ENCODE peak calls at places on chromosomes 1 and 21, in ten cellular contexts. One of them, this sample, is unnamed.

GRCh38 chr1:187203257-187203656 is 374.5 kb downstream of the PLA2G4A start:
- DNase-seq in PC-9: no peak
- DNase-seq in Karpas-422: no peak
- DNase-seq in brain microvascular endothelial cell: peak; percentile 12
- DNase-seq in colonic mucosa: no peak
- DNase-seq in naive thymus-derived CD4-positive, alpha-beta T cell: no peak
- DNase-seq in GM12878: no peak
- DNase-seq in aorta: no peak
- DNase-seq in uterus: no peak
- DNase-seq in A673: no peak
- DNase-seq in this sample: peak; percentile 73

GRCh38 chr1:172637522-172637921 is 21.4 kb upstream of the FASLG start:
- DNase-seq in PC-9: peak; percentile 42
- DNase-seq in Karpas-422: no peak
- DNase-seq in brain microvascular endothelial cell: peak; percentile 97
- DNase-seq in colonic mucosa: no peak
- DNase-seq in naive thymus-derived CD4-positive, alpha-beta T cell: no peak
- DNase-seq in GM12878: no peak
- DNase-seq in aorta: no peak
- DNase-seq in uterus: no peak
- DNase-seq in A673: peak; percentile 54
- DNase-seq in this sample: peak; percentile 99

GRCh38 chr1:213260322-213261075 is 209.5 kb downstream of the RPS6KC1 start:
- DNase-seq in PC-9: no peak
- DNase-seq in Karpas-422: no peak
- DNase-seq in brain microvascular endothelial cell: no peak
- DNase-seq in colonic mucosa: no peak
- DNase-seq in naive thymus-derived CD4-positive, alpha-beta T cell: no peak
- DNase-seq in GM12878: no peak
- DNase-seq in aorta: no peak
- DNase-seq in uterus: no peak
- DNase-seq in A673: no peak
- DNase-seq in this sample: no peak

GRCh38 chr1:47555307-47555706 is 117.5 kb downstream of the FOXD2 start:
- DNase-seq in PC-9: peak; percentile 96
- DNase-seq in Karpas-422: no peak
- DNase-seq in brain microvascular endothelial cell: no peak
- DNase-seq in colonic mucosa: peak; percentile 81
- DNase-seq in naive thymus-derived CD4-positive, alpha-beta T cell: no peak
- DNase-seq in GM12878: no peak
- DNase-seq in aorta: no peak
- DNase-seq in uterus: no peak
- DNase-seq in A673: no peak
- DNase-seq in this sample: no peak

GRCh38 chr1:116671835-116672234 is 4.3 kb upstream of the IGSF3 start:
- DNase-seq in PC-9: no peak
- DNase-seq in Karpas-422: no peak
- DNase-seq in brain microvascular endothelial cell: no peak
- DNase-seq in colonic mucosa: no peak
- DNase-seq in naive thymus-derived CD4-positive, alpha-beta T cell: no peak
- DNase-seq in GM12878: no peak
- DNase-seq in aorta: no peak
- DNase-seq in uterus: no peak
- DNase-seq in A673: no peak
- DNase-seq in this sample: peak; percentile 21

GRCh38 chr1:187762109-187762508 is 933.4 kb downstream of the PLA2G4A start:
- DNase-seq in PC-9: no peak
- DNase-seq in Karpas-422: no peak
- DNase-seq in brain microvascular endothelial cell: no peak
- DNase-seq in colonic mucosa: no peak
- DNase-seq in naive thymus-derived CD4-positive, alpha-beta T cell: no peak
- DNase-seq in GM12878: no peak
- DNase-seq in aorta: no peak
- DNase-seq in uterus: no peak
- DNase-seq in A673: no peak
- DNase-seq in this sample: no peak

GRCh38 chr1:228515200-228515834 is 28.1 kb downstream of the RNF187 start:
- DNase-seq in PC-9: no peak
- DNase-seq in Karpas-422: peak; percentile 73
- DNase-seq in brain microvascular endothelial cell: peak; percentile 35
- DNase-seq in colonic mucosa: no peak
- DNase-seq in naive thymus-derived CD4-positive, alpha-beta T cell: no peak
- DNase-seq in GM12878: no peak
- DNase-seq in aorta: no peak
- DNase-seq in uterus: no peak
- DNase-seq in A673: peak; percentile 59
- DNase-seq in this sample: peak; percentile 68

GRCh38 chr21:40555129-40555528 is 291.8 kb downstream of the DSCAM start:
- DNase-seq in PC-9: no peak
- DNase-seq in Karpas-422: no peak
- DNase-seq in brain microvascular endothelial cell: no peak
- DNase-seq in colonic mucosa: no peak
- DNase-seq in naive thymus-derived CD4-positive, alpha-beta T cell: no peak
- DNase-seq in GM12878: no peak
- DNase-seq in aorta: no peak
- DNase-seq in uterus: no peak
- DNase-seq in A673: no peak
- DNase-seq in this sample: no peak

GRCh38 chr1:234022302-234022701 is 117.8 kb downstream of the SLC35F3 start:
- DNase-seq in PC-9: no peak
- DNase-seq in Karpas-422: no peak
- DNase-seq in brain microvascular endothelial cell: no peak
- DNase-seq in colonic mucosa: no peak
- DNase-seq in naive thymus-derived CD4-positive, alpha-beta T cell: no peak
- DNase-seq in GM12878: no peak
- DNase-seq in aorta: no peak
- DNase-seq in uterus: no peak
- DNase-seq in A673: no peak
- DNase-seq in this sample: no peak
- H3K27ac ChIP-seq in PC-9: no peak overlapping the region
- H3K27ac ChIP-seq in Karpas-422: no peak overlapping the region
- H3K27ac ChIP-seq in brain microvascular endothelial cell: no peak overlapping the region
- H3K27ac ChIP-seq in colonic mucosa: no peak overlapping the region
- H3K27ac ChIP-seq in naive thymus-derived CD4-positive, alpha-beta T cell: no peak overlapping the region
- H3K27ac ChIP-seq in GM12878: no peak overlapping the region
- H3K27ac ChIP-seq in aorta: no peak overlapping the region
- H3K27ac ChIP-seq in uterus: no peak overlapping the region
- H3K27ac ChIP-seq in A673: no peak overlapping the region
- H3K27ac ChIP-seq in this sample: no peak overlapping the region

GRCh38 chr1:44034976-44035716 is 3.9 kb upstream of the SLC6A9 start:
- DNase-seq in PC-9: no peak
- DNase-seq in Karpas-422: no peak
- DNase-seq in brain microvascular endothelial cell: no peak
- DNase-seq in colonic mucosa: no peak
- DNase-seq in naive thymus-derived CD4-positive, alpha-beta T cell: no peak
- DNase-seq in GM12878: no peak
- DNase-seq in aorta: no peak
- DNase-seq in uterus: no peak
- DNase-seq in A673: no peak
- DNase-seq in this sample: no peak

GRCh38 chr1:44038876-44039657 is 7.8 kb upstream of the SLC6A9 start:
- DNase-seq in PC-9: peak; percentile 44
- DNase-seq in Karpas-422: no peak
- DNase-seq in brain microvascular endothelial cell: peak; percentile 72
- DNase-seq in colonic mucosa: no peak
- DNase-seq in naive thymus-derived CD4-positive, alpha-beta T cell: no peak
- DNase-seq in GM12878: no peak
- DNase-seq in aorta: no peak
- DNase-seq in uterus: no peak
- DNase-seq in A673: no peak
- DNase-seq in this sample: peak; percentile 65

GRCh38 chr1:44035726-44036408 is 4.6 kb upstream of the SLC6A9 start:
- DNase-seq in PC-9: no peak
- DNase-seq in Karpas-422: peak; percentile 50
- DNase-seq in brain microvascular endothelial cell: no peak
- DNase-seq in colonic mucosa: no peak
- DNase-seq in naive thymus-derived CD4-positive, alpha-beta T cell: no peak
- DNase-seq in GM12878: no peak
- DNase-seq in aorta: peak; percentile 76
- DNase-seq in uterus: peak; percentile 54
- DNase-seq in A673: no peak
- DNase-seq in this sample: no peak

GRCh38 chr1:44036409-44037111 is 5.3 kb upstream of the SLC6A9 start:
- DNase-seq in PC-9: peak; percentile 59
- DNase-seq in Karpas-422: peak; percentile 89
- DNase-seq in brain microvascular endothelial cell: peak; percentile 62
- DNase-seq in colonic mucosa: peak; percentile 85
- DNase-seq in naive thymus-derived CD4-positive, alpha-beta T cell: peak; percentile 59
- DNase-seq in GM12878: no peak
- DNase-seq in aorta: peak; percentile 82
- DNase-seq in uterus: peak; percentile 50
- DNase-seq in A673: peak; percentile 87
- DNase-seq in this sample: peak; percentile 87

GRCh38 chr1:44037154-44037553 is 5.9 kb upstream of the SLC6A9 start:
- DNase-seq in PC-9: no peak
- DNase-seq in Karpas-422: no peak
- DNase-seq in brain microvascular endothelial cell: no peak
- DNase-seq in colonic mucosa: no peak
- DNase-seq in naive thymus-derived CD4-positive, alpha-beta T cell: no peak
- DNase-seq in GM12878: no peak
- DNase-seq in aorta: no peak
- DNase-seq in uterus: no peak
- DNase-seq in A673: no peak
- DNase-seq in this sample: no peak
- H3K4me3 ChIP-seq in PC-9: no peak overlapping the region
- H3K4me3 ChIP-seq in Karpas-422: no peak overlapping the region
- H3K4me3 ChIP-seq in brain microvascular endothelial cell: no peak overlapping the region
- H3K4me3 ChIP-seq in colonic mucosa: no peak overlapping the region
- H3K4me3 ChIP-seq in naive thymus-derived CD4-positive, alpha-beta T cell: no peak overlapping the region
- H3K4me3 ChIP-seq in GM12878: no peak overlapping the region
- H3K4me3 ChIP-seq in aorta: no peak overlapping the region
- H3K4me3 ChIP-seq in uterus: no peak overlapping the region
- H3K4me3 ChIP-seq in A673: no peak overlapping the region
- H3K4me3 ChIP-seq in this sample: no peak overlapping the region

GRCh38 chr1:230636575-230637163 is 5.6 kb upstream of the COG2 start:
- DNase-seq in PC-9: no peak
- DNase-seq in Karpas-422: no peak
- DNase-seq in brain microvascular endothelial cell: no peak
- DNase-seq in colonic mucosa: no peak
- DNase-seq in naive thymus-derived CD4-positive, alpha-beta T cell: no peak
- DNase-seq in GM12878: no peak
- DNase-seq in aorta: no peak
- DNase-seq in uterus: no peak
- DNase-seq in A673: no peak
- DNase-seq in this sample: no peak

GRCh38 chr1:230641346-230641745 is 935 bp upstream of the COG2 start:
- DNase-seq in PC-9: no peak
- DNase-seq in Karpas-422: no peak
- DNase-seq in brain microvascular endothelial cell: peak; percentile 30
- DNase-seq in colonic mucosa: no peak
- DNase-seq in naive thymus-derived CD4-positive, alpha-beta T cell: no peak
- DNase-seq in GM12878: no peak
- DNase-seq in aorta: no peak
- DNase-seq in uterus: no peak
- DNase-seq in A673: no peak
- DNase-seq in this sample: peak; percentile 60

GRCh38 chr1:230641900-230642262 is 400 bp upstream of the COG2 start:
- DNase-seq in PC-9: no peak
- DNase-seq in Karpas-422: no peak
- DNase-seq in brain microvascular endothelial cell: no peak
- DNase-seq in colonic mucosa: no peak
- DNase-seq in naive thymus-derived CD4-positive, alpha-beta T cell: peak; percentile 26
- DNase-seq in GM12878: no peak
- DNase-seq in aorta: no peak
- DNase-seq in uterus: no peak
- DNase-seq in A673: no peak
- DNase-seq in this sample: no peak

GRCh38 chr1:230642263-230642959 is at the start of gene COG2:
- DNase-seq in PC-9: peak; percentile 79
- DNase-seq in Karpas-422: peak; percentile 97
- DNase-seq in brain microvascular endothelial cell: peak; percentile 91
- DNase-seq in colonic mucosa: peak; percentile 95
- DNase-seq in naive thymus-derived CD4-positive, alpha-beta T cell: peak; percentile 100
- DNase-seq in GM12878: peak; percentile 63
- DNase-seq in aorta: peak; percentile 97
- DNase-seq in uterus: peak; percentile 92
- DNase-seq in A673: peak; percentile 96
- DNase-seq in this sample: peak; percentile 99

DNA sequence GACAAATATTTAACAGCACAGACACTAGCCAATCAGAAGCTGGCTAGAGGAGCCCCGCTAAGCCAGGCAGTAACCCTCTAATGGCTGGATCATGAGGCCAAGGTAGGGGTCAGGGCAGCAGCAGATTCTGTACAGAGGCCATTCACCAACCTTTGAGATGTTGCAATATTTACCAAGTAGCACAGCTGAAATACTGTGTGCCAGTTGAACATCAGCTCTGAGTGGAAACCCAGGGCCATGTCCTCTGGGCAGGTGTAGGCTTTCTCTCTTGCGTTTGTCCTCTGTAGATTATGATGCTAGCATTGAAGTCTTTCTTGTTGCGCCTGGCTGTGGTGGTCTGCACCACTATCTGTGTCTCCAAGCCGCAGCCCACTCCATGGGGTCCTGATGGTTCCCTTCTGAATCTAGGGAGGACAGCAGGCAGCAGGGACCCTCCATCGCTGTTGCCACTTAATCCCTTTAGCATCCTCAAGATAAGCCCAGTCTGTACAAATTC is 2.5 kb upstream of the COG2 start:
- DNase-seq in PC-9: no peak
- DNase-seq in Karpas-422: no peak
- DNase-seq in brain microvascular endothelial cell: no peak
- DNase-seq in colonic mucosa: no peak
- DNase-seq in naive thymus-derived CD4-positive, alpha-beta T cell: no peak
- DNase-seq in GM12878: no peak
- DNase-seq in aorta: no peak
- DNase-seq in uterus: no peak
- DNase-seq in A673: no peak
- DNase-seq in this sample: no peak
- H3K27ac ChIP-seq in PC-9: no peak overlapping the region
- H3K27ac ChIP-seq in Karpas-422: no peak overlapping the region
- H3K27ac ChIP-seq in brain microvascular endothelial cell: no peak overlapping the region
- H3K27ac ChIP-seq in colonic mucosa: no peak overlapping the region
- H3K27ac ChIP-seq in naive thymus-derived CD4-positive, alpha-beta T cell: no peak overlapping the region
- H3K27ac ChIP-seq in GM12878: no peak overlapping the region
- H3K27ac ChIP-seq in aorta: no peak overlapping the region
- H3K27ac ChIP-seq in uterus: no peak overlapping the region
- H3K27ac ChIP-seq in A673: no peak overlapping the region
- H3K27ac ChIP-seq in this sample: no peak overlapping the region

DNA sequence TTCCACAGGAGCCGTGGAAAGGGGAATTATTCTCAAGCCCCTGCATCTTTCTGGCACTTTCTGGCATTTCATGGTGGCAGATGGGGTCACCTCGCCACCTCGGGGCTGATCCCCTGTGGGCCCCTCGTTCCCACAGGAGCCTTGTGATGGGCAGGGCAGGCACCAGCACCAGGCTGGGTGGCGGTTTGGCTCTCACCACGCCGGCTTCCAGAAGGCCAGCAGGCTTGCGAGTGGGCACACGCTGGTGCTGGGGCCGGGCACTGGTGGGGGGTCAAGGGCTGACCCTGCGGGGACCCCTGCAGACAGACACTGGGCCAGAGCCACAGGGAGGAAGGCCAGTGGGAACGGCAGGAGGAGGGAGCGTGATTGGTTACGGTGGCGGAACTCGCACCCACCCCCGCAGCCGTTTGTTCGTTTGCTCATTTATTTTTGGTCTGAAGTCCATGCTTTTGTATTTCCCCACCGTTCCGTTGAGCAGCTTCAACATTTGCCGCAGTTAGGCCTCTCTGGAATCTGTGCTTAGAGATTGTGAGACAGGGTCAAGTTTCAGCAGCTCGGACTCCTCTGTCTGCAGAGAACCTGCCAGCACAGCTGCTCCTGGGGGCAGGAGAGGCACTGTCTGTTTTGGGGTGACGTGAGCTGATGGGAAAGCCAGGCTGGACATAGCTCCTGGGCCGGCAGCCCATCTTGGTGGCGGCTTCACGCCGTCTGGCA is 5.3 kb downstream of the COL18A1 start:
- DNase-seq in PC-9: no peak
- DNase-seq in Karpas-422: no peak
- DNase-seq in brain microvascular endothelial cell: peak; percentile 47
- DNase-seq in colonic mucosa: no peak
- DNase-seq in naive thymus-derived CD4-positive, alpha-beta T cell: no peak
- DNase-seq in GM12878: no peak
- DNase-seq in aorta: peak; percentile 46
- DNase-seq in uterus: no peak
- DNase-seq in A673: no peak
- DNase-seq in this sample: no peak
- H3K4me3 ChIP-seq in PC-9: no peak overlapping the region
- H3K4me3 ChIP-seq in Karpas-422: no peak overlapping the region
- H3K4me3 ChIP-seq in brain microvascular endothelial cell: peak overlapping the region; percentile 9
- H3K4me3 ChIP-seq in colonic mucosa: no peak overlapping the region
- H3K4me3 ChIP-seq in naive thymus-derived CD4-positive, alpha-beta T cell: no peak overlapping the region
- H3K4me3 ChIP-seq in GM12878: no peak overlapping the region
- H3K4me3 ChIP-seq in aorta: no peak overlapping the region
- H3K4me3 ChIP-seq in uterus: no peak overlapping the region
- H3K4me3 ChIP-seq in A673: no peak overlapping the region
- H3K4me3 ChIP-seq in this sample: no peak overlapping the region

This sample was measured in PC-3.